ENCODE peak calls at places on chromosomes 7 and 10, in seven cellular contexts. D is NCI-H1694 treated with DMSO at 0.1 percent for 48 hours, Q is T-helper 9 cell, C is NCI-H774, L is RCC 7860, B is MV-4-11, T is NCI-H2171. V is an unnamed sample.

GRCh38 chr10:126946746-126947145 is 41.5 kb downstream of the DOCK1 start:
- DNase-seq in B (no peak), C (no peak), T (no peak), L (no peak), D (no peak), Q (no peak), V (no peak)

GRCh38 chr7:36939816-36940215 is 215.5 kb upstream of the AOAH start:
- DNase-seq in C (no peak), B (no peak), Q (no peak), T (peak), D (peak), L (no peak), V (no peak)

GRCh38 chr10:114930320-114930719 is 7.7 kb upstream of the TRUB1 start:
- DNase-seq in D (no peak), C (no peak), Q (no peak), T (no peak), L (no peak), B (no peak), V (no peak)

GRCh38 chr7:65980478-65981250 is 1.3 kb downstream of the GUSB start:
- DNase-seq in D (no peak), C (no peak), Q (peak), B (peak), L (peak), T (no peak), V (peak)

GRCh38 chr10:104028146-104028545 is 57.5 kb downstream of the COL17A1 start:
- DNase-seq in L (peak), Q (no peak), B (no peak), D (peak), T (no peak), C (no peak), V (no peak)

GRCh38 chr7:147513451-147513850 is 1077.1 kb upstream of the C7orf33 start:
- DNase-seq in D (peak), Q (no peak), L (peak), C (no peak), B (no peak), T (peak), V (no peak)

GRCh38 chr10:111785921-111786320 is 397.6 kb downstream of the GPAM start:
- DNase-seq in B (no peak), D (no peak), L (no peak), T (no peak), C (no peak), Q (no peak), V (no peak)

GRCh38 chr7:106104861-106105260 is 7.3 kb downstream of the SYPL1 start:
- DNase-seq in C (no peak), L (no peak), T (no peak), Q (no peak), D (no peak), B (no peak), V (no peak)

GRCh38 chr7:52838981-52839411 is 196.4 kb upstream of the POM121L12 start:
- DNase-seq in C (no peak), D (no peak), Q (no peak), B (no peak), T (no peak), L (peak), V (no peak)

GRCh38 chr7:30226593-30227268 is 57.7 kb upstream of the ZNRF2 start:
- DNase-seq in B (no peak), L (peak), D (peak), C (peak), T (peak), Q (no peak), V (no peak)

GRCh38 chr7:88357295-88357694 is 50.6 kb upstream of the STEAP4 start:
- DNase-seq in D (no peak), C (no peak), T (no peak), B (peak), L (no peak), Q (no peak), V (no peak)

GRCh38 chr7:70925411-70926115 is 206.4 kb upstream of the GALNT17 start:
- DNase-seq in Q (no peak), B (no peak), L (no peak), D (no peak), C (no peak), T (no peak), V (no peak)

GRCh38 chr7:152108359-152108758 is 82.9 kb downstream of the GALNT11 start:
- DNase-seq in C (no peak), D (no peak), L (no peak), T (no peak), B (no peak), Q (no peak), V (no peak)

GRCh38 chr10:5830629-5831445 is 17.6 kb upstream of the GDI2 start:
- DNase-seq in Q (no peak), L (no peak), C (no peak), B (no peak), D (no peak), T (no peak), V (no peak)

GRCh38 chr7:92830532-92831110 is 5.8 kb downstream of the CDK6 start:
- DNase-seq in D (no peak), L (peak), C (no peak), Q (no peak), T (no peak), B (peak), V (no peak)

GRCh38 chr10:118870467-118871243 is 115.9 kb upstream of the CACUL1 start:
- DNase-seq in L (peak), T (no peak), C (no peak), B (peak), Q (no peak), D (no peak), V (no peak)

GRCh38 chr7:101705327-101705726 is 76.2 kb upstream of the MYL10 start:
- DNase-seq in D (no peak), L (no peak), B (peak), T (no peak), Q (no peak), C (no peak), V (no peak)

GRCh38 chr10:43200538-43201390 is 62.5 kb downstream of the CSGALNACT2 start:
- DNase-seq in T (no peak), D (no peak), L (no peak), B (no peak), C (no peak), Q (no peak), V (peak)

GRCh38 chr7:123616244-123616643 is 14.6 kb downstream of the ASB15 start:
- DNase-seq in C (no peak), D (no peak), B (no peak), Q (no peak), T (no peak), L (no peak), V (no peak)

GRCh38 chr10:74058658-74059057 is 60.7 kb downstream of the VCL start:
- DNase-seq in C (peak), B (peak), L (no peak), D (no peak), T (no peak), Q (no peak), V (no peak)